ENCODE peak calls at places on chromosomes 7 and 10, in eight cellular contexts. K is AG09319, H is coronary artery, L is epithelial cell of esophagus, F is tibial artery, N is astrocyte, I is AG04449, O is cardiac fibroblast. Z is an unnamed sample.

GRCh38 chr10:45460235-45460878 is 86.3 kb downstream of the ALOX5 start:
- DNase-seq in K (no peak), H (no peak), L (no peak), F (no peak), N (no peak), I (no peak), O (no peak), Z (no peak)

GRCh38 chr7:1114505-1114904 is 26.6 kb downstream of the GPER1 start:
- DNase-seq in K (no peak), H (no peak), L (no peak), F (no peak), N (no peak), I (no peak), O (no peak), Z (no peak)

GRCh38 chr7:158495780-158496179 is 91.8 kb downstream of the PTPRN2 start:
- DNase-seq in K (no peak), H (no peak), L (peak), F (no peak), N (no peak), I (no peak), O (peak), Z (no peak)

GRCh38 chr7:38478404-38478803 is 152.8 kb downstream of the AMPH start:
- DNase-seq in K (no peak), H (no peak), L (peak), F (no peak), N (no peak), I (no peak), O (peak), Z (no peak)

GRCh38 chr10:70132098-70133029 is at the start of gene AIFM2:
- DNase-seq in K (peak), H (peak), L (peak), F (peak), N (peak), I (no peak), O (peak), Z (peak)

GRCh38 chr7:256461-256940 is 33.5 kb upstream of the FOXL3 start:
- DNase-seq in K (no peak), H (no peak), L (no peak), F (peak), N (no peak), I (no peak), O (no peak), Z (no peak)

GRCh38 chr10:72783290-72783689 is 91.3 kb downstream of the MCU start:
- DNase-seq in K (no peak), H (no peak), L (peak), F (no peak), N (no peak), I (no peak), O (no peak), Z (no peak)

GRCh38 chr10:74831518-74832120 is 5.2 kb downstream of the KAT6B start:
- DNase-seq in K (no peak), H (no peak), L (no peak), F (no peak), N (no peak), I (no peak), O (no peak), Z (no peak)

GRCh38 chr10:12177642-12178041 is 18.0 kb downstream of the NUDT5 start:
- DNase-seq in K (no peak), H (no peak), L (peak), F (no peak), N (peak), I (no peak), O (peak), Z (no peak)

GRCh38 chr10:19815036-19815435 is 1.2 kb upstream of the PLXDC2 start:
- DNase-seq in K (no peak), H (no peak), L (no peak), F (no peak), N (no peak), I (no peak), O (no peak), Z (no peak)

GRCh38 chr7:111855842-111856227 is 293.5 kb upstream of the IMMP2L start:
- DNase-seq in K (no peak), H (no peak), L (peak), F (no peak), N (peak), I (no peak), O (peak), Z (no peak)

GRCh38 chr10:101140084-101140949 is 9.2 kb downstream of the TLX1 start:
- DNase-seq in K (no peak), H (no peak), L (no peak), F (no peak), N (no peak), I (no peak), O (no peak), Z (no peak)

GRCh38 chr10:64090865-64091264 is 569.7 kb downstream of the REEP3 start:
- DNase-seq in K (no peak), H (no peak), L (peak), F (no peak), N (no peak), I (no peak), O (no peak), Z (no peak)

GRCh38 chr10:110212119-110213006 is 5.0 kb downstream of the MXI1 start:
- DNase-seq in K (no peak), H (no peak), L (peak), F (no peak), N (no peak), I (no peak), O (no peak), Z (no peak)

GRCh38 chr7:47799529-47799928 is 148.7 kb downstream of the PKD1L1 start:
- DNase-seq in K (no peak), H (no peak), L (no peak), F (no peak), N (no peak), I (no peak), O (no peak), Z (no peak)

GRCh38 chr10:69747179-69747578 is 54.5 kb upstream of the COL13A1 start:
- DNase-seq in K (no peak), H (no peak), L (no peak), F (no peak), N (no peak), I (no peak), O (no peak), Z (no peak)

GRCh38 chr10:122845783-122846332 is at the start of gene CUZD1:
- DNase-seq in K (no peak), H (no peak), L (no peak), F (no peak), N (no peak), I (no peak), O (no peak), Z (no peak)

GRCh38 chr7:76225379-76225778 is 23.7 kb downstream of the SRRM3 start:
- DNase-seq in K (no peak), H (no peak), L (peak), F (no peak), N (peak), I (no peak), O (peak), Z (peak)

GRCh38 chr7:139321071-139321745 is 19.9 kb upstream of the FMC1 start:
- DNase-seq in K (no peak), H (no peak), L (peak), F (no peak), N (no peak), I (no peak), O (peak), Z (no peak)

GRCh38 chr10:16779375-16779774 is 37.8 kb downstream of the RSU1 start:
- DNase-seq in K (peak), H (no peak), L (peak), F (no peak), N (no peak), I (no peak), O (no peak), Z (no peak)

GRCh38 chr10:68784476-68784875 is 42.9 kb upstream of the STOX1 start:
- DNase-seq in K (no peak), H (no peak), L (no peak), F (no peak), N (peak), I (no peak), O (peak), Z (no peak)

GRCh38 chr7:27179030-27179429 is 4.9 kb upstream of the HOXA10 start:
- DNase-seq in K (no peak), H (no peak), L (no peak), F (peak), N (no peak), I (no peak), O (no peak), Z (no peak)

GRCh38 chr10:74640134-74640533 is 186.3 kb upstream of the KAT6B start:
- DNase-seq in K (no peak), H (no peak), L (no peak), F (no peak), N (peak), I (no peak), O (peak), Z (no peak)

GRCh38 chr10:36700123-36700522 is 425.3 kb upstream of the ANKRD30A start:
- DNase-seq in K (no peak), H (no peak), L (no peak), F (no peak), N (no peak), I (no peak), O (no peak), Z (no peak)

GRCh38 chr10:71127019-71127534 is 85.3 kb upstream of the UNC5B start:
- DNase-seq in K (no peak), H (no peak), L (no peak), F (no peak), N (no peak), I (no peak), O (no peak), Z (no peak)

GRCh38 chr7:132080967-132081668 is 495.2 kb downstream of the PLXNA4 start:
- DNase-seq in K (peak), H (no peak), L (no peak), F (peak), N (peak), I (peak), O (peak), Z (no peak)

GRCh38 chr10:79155301-79156081 is 86.7 kb downstream of the ZMIZ1 start:
- DNase-seq in K (no peak), H (no peak), L (peak), F (peak), N (no peak), I (no peak), O (peak), Z (no peak)
- TF ChIP-seq CTCF in K (peak), H (no peak), L (no peak), F (peak), N (no peak), I (peak), O (no peak), Z (no peak)

GRCh38 chr10:60206735-60207134 is 182.9 kb downstream of the ANK3 start:
- DNase-seq in K (no peak), H (no peak), L (peak), F (no peak), N (peak), I (no peak), O (peak), Z (no peak)

GRCh38 chr10:60208676-60209269 is 180.9 kb downstream of the ANK3 start:
- DNase-seq in K (peak), H (no peak), L (peak), F (no peak), N (no peak), I (no peak), O (peak), Z (no peak)

GRCh38 chr10:60212195-60212594 is 177.5 kb downstream of the ANK3 start:
- DNase-seq in K (no peak), H (no peak), L (no peak), F (no peak), N (no peak), I (no peak), O (no peak), Z (no peak)

GRCh38 chr10:60207894-60208293 is 181.8 kb downstream of the ANK3 start:
- DNase-seq in K (no peak), H (no peak), L (no peak), F (no peak), N (no peak), I (no peak), O (no peak), Z (no peak)

DNA sequence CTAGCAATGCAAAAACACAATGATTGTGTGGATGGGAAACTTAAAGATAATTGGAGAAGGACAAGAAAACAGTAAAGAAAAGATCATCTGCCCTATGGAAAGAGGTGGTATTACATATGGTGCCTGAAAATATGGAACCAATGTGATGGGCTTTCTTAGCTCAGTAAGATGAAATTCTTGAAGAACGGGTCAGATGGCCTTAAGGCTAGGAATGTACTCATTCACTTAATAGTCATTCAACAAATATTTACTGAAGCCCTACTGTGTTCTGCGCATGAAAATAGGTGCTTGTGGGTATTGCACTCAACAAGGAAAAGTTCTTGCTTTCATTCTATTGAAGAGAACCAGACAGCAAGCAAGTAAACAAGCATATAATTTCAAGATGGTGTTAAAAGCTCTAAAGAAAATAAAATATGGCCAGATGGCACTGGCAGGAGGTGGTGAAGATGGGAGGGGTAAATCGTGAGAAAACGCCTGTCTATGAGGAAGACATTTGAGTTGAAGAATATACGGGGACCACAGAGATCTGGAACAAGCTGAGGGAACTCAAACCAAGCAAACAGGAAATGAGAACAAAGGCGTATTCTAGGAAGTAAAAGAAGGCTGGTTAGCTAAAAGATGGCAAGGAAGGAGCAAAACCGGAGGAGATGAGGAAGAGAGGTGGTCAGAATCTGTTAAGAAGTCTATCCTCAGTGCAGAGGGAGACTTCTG is 179.6 kb downstream of the ANK3 start:
- DNase-seq in K (no peak), H (no peak), L (peak), F (no peak), N (no peak), I (no peak), O (peak), Z (no peak)
- TF ChIP-seq CTCF in K (no peak), H (no peak), L (no peak), F (no peak), N (no peak), I (no peak), O (no peak), Z (no peak)

DNA sequence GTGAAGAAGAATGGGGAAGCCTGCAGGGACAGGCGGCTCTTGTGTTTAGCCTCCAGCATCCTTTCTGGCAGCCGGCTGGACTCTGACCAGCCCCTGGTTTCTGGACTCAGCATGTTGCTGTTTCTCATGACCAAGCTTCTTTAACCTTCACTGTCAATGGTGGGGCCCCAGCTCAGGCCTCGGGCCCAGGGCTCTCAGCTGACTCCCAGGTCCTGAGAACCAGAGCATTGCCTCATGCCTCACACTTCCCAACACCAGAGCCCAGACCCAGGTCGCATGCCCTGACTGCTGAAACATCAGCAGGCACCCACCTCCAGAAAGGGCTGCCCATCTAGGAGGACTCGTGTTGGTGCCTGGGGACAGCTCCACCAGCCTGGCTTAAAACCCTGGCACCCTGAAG is 34.8 kb upstream of the FGFR2 start:
- DNase-seq in K (no peak), H (no peak), L (no peak), F (peak), N (no peak), I (no peak), O (no peak), Z (no peak)
- TF ChIP-seq CTCF in K (no peak), H (no peak), L (no peak), F (no peak), N (no peak), I (no peak), O (no peak), Z (no peak)

DNA sequence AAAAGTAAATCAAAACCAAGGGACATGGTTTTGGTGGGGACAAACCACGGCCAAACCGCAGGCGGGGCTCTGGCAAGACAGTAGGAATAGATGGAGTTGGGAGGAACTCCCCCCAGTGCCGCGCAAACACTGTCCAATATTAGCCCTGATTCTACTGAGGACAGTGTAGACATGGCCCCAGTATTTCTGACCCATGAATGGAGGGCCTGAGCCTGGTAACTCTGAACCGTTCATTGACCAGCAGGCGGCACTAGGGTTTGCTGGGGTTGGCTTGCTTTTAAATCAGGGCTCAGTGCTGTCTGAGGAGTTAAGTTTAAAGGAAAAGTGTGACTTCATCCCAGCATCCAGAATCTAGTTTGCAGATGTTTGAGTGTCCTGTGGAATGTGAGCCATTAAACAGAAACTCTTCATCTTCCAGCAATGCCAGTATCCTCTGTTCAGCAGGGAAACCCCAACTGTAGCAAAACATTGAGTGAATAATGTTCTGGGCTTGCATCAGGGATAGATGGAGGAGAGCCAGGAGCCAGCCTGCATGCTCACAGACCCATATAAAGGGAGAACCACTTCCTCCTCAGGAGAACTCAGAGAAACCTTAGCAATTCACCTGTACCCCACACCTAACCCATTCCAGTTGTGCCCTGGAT is 147.4 kb upstream of the PRSS58 start:
- DNase-seq in K (no peak), H (no peak), L (no peak), F (no peak), N (peak), I (peak), O (peak), Z (no peak)
- TF ChIP-seq CTCF in K (no peak), H (no peak), L (no peak), F (no peak), N (no peak), I (peak), O (no peak), Z (no peak)

GRCh38 chr7:46557295-46557711 is 636.2 kb upstream of the IGFBP3 start:
- DNase-seq in K (no peak), H (no peak), L (no peak), F (no peak), N (peak), I (no peak), O (no peak), Z (no peak)

GRCh38 chr7:46551603-46552002 is 630.5 kb upstream of the IGFBP3 start:
- DNase-seq in K (no peak), H (no peak), L (peak), F (no peak), N (no peak), I (no peak), O (no peak), Z (no peak)

GRCh38 chr7:46558482-46559193 is 637.6 kb upstream of the IGFBP3 start:
- DNase-seq in K (no peak), H (no peak), L (peak), F (no peak), N (peak), I (no peak), O (peak), Z (no peak)

GRCh38 chr7:46550864-46551263 is 629.8 kb upstream of the IGFBP3 start:
- DNase-seq in K (no peak), H (no peak), L (no peak), F (no peak), N (no peak), I (no peak), O (no peak), Z (no peak)

GRCh38 chr7:46554688-46555422 is 633.8 kb upstream of the IGFBP3 start:
- DNase-seq in K (no peak), H (no peak), L (peak), F (no peak), N (peak), I (no peak), O (peak), Z (no peak)
- TF ChIP-seq CTCF in K (no peak), H (no peak), L (no peak), F (no peak), N (no peak), I (no peak), O (no peak), Z (no peak)

DNA sequence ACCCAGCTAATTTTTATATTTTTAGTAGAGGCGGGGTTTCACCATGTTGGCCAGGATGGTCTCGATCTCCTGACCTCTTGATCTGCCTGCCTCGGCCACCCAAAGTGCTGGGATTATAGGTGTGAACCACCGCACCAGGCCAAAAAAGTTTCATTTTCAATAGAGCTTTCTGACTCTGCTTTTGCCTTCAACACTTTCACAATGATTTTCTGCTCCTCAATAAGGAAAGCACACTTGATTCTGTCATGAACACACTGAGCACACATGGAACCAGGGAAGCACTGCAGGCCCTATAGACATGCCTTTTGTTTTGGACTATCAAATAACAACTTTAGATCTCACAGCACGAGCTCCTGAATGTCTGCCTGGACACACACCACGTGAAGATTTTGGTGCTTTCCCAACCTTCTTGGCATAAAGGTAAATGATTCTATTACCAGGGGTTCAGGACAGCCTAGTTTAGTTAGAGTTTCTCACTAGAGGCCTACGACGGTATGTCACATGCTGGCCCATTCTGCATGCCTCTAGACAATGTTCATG is 8.0 kb downstream of the RRP12 start:
- DNase-seq in K (no peak), H (no peak), L (no peak), F (no peak), N (no peak), I (no peak), O (no peak), Z (no peak)
- TF ChIP-seq CTCF in K (no peak), H (no peak), L (no peak), F (no peak), N (no peak), I (no peak), O (no peak), Z (no peak)

DNA sequence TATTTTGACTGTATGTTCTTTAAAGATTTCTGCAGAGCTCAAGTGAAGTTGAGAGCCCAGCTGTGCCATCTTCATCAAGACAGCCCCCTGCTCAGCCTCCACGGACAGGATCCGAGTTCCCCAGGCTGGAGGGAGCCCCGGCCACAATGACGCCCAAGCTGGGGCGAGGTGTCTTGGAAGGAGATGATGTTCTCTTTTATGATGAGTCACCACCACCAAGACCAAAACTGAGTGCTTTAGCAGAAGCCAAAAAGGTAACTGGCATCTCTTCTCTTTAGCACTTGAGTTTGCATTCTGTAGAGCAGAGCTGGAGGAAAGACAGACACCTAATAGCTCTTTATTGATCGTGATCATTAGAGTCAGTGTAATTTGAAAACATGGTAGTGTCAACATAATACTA is 33.7 kb downstream of the MCM10 start:
- DNase-seq in K (no peak), H (no peak), L (peak), F (no peak), N (no peak), I (no peak), O (peak), Z (no peak)
- TF ChIP-seq CTCF in K (no peak), H (no peak), L (no peak), F (no peak), N (no peak), I (no peak), O (no peak), Z (no peak)

GRCh38 chr10:29737209-29737565 is 102.4 kb upstream of the SVIL start:
- DNase-seq in K (no peak), H (no peak), L (no peak), F (no peak), N (no peak), I (no peak), O (no peak), Z (no peak)

GRCh38 chr10:29735628-29736324 is 101.0 kb upstream of the SVIL start:
- DNase-seq in K (peak), H (peak), L (peak), F (peak), N (peak), I (no peak), O (peak), Z (peak)

GRCh38 chr10:29734640-29734979 is 99.8 kb upstream of the SVIL start:
- DNase-seq in K (no peak), H (no peak), L (peak), F (no peak), N (no peak), I (no peak), O (no peak), Z (no peak)

GRCh38 chr10:29734980-29735627 is 100.3 kb upstream of the SVIL start:
- DNase-seq in K (no peak), H (peak), L (peak), F (peak), N (peak), I (no peak), O (peak), Z (peak)

GRCh38 chr10:29736325-29737208 is 101.8 kb upstream of the SVIL start:
- DNase-seq in K (no peak), H (peak), L (peak), F (peak), N (peak), I (no peak), O (peak), Z (peak)
- TF ChIP-seq CTCF in K (no peak), H (no peak), L (no peak), F (no peak), N (no peak), I (no peak), O (no peak), Z (no peak)

Z was measured in natural killer cell.